ENCODE peak calls at places on chromosomes 11 and 22, in five cellular contexts. One of them, this sample, is unnamed. For H3K4me1, the result is how much of the 10 kb centered on the place peaks cover.

GRCh38 chr11:113850188-113850587 is 25.2 kb downstream of the USP28 start:
- DNase-seq in upper lobe of left lung: no peak
- DNase-seq in colonic mucosa: no peak
- DNase-seq in MM.1S: no peak
- DNase-seq in neural progenitor cell: no peak
- DNase-seq in this sample: no peak

GRCh38 chr11:117874253-117874909 is 2.1 kb downstream of the FXYD6 start:
- DNase-seq in upper lobe of left lung: no peak
- DNase-seq in colonic mucosa: no peak
- DNase-seq in MM.1S: no peak
- DNase-seq in neural progenitor cell: peak
- DNase-seq in this sample: no peak

GRCh38 chr22:19997561-19998231 is 18.9 kb downstream of the ARVCF start:
- DNase-seq in upper lobe of left lung: no peak
- DNase-seq in colonic mucosa: no peak
- DNase-seq in MM.1S: no peak
- DNase-seq in neural progenitor cell: no peak
- DNase-seq in this sample: no peak

GRCh38 chr22:17552737-17553136 is 10.6 kb upstream of the SLC25A18 start:
- DNase-seq in upper lobe of left lung: no peak
- DNase-seq in colonic mucosa: no peak
- DNase-seq in MM.1S: no peak
- DNase-seq in neural progenitor cell: no peak
- DNase-seq in this sample: no peak

GRCh38 chr11:13318498-13319295 is 41.1 kb downstream of the BMAL1 start:
- DNase-seq in upper lobe of left lung: no peak
- DNase-seq in colonic mucosa: no peak
- DNase-seq in MM.1S: peak
- DNase-seq in neural progenitor cell: no peak
- DNase-seq in this sample: no peak

GRCh38 chr11:95534809-95535208 is 254.8 kb downstream of the FAM76B start:
- DNase-seq in upper lobe of left lung: no peak
- DNase-seq in colonic mucosa: no peak
- DNase-seq in MM.1S: no peak
- DNase-seq in neural progenitor cell: no peak
- DNase-seq in this sample: no peak

GRCh38 chr22:28771195-28771791 is 1.2 kb upstream of the CCDC117 start:
- DNase-seq in upper lobe of left lung: no peak
- DNase-seq in colonic mucosa: no peak
- DNase-seq in MM.1S: no peak
- DNase-seq in neural progenitor cell: no peak
- DNase-seq in this sample: no peak

GRCh38 chr11:110125632-110126031 is 32.4 kb downstream of the ZC3H12C start:
- DNase-seq in upper lobe of left lung: no peak
- DNase-seq in colonic mucosa: no peak
- DNase-seq in MM.1S: peak
- DNase-seq in neural progenitor cell: no peak
- DNase-seq in this sample: no peak

GRCh38 chr22:46286941-46287872 is 9.5 kb upstream of the GTSE1 start:
- DNase-seq in upper lobe of left lung: no peak
- DNase-seq in colonic mucosa: no peak
- DNase-seq in MM.1S: no peak
- DNase-seq in neural progenitor cell: no peak
- DNase-seq in this sample: no peak

GRCh38 chr11:68480855-68481510 is 20.4 kb downstream of the PPP6R3 start:
- DNase-seq in upper lobe of left lung: no peak
- DNase-seq in colonic mucosa: no peak
- DNase-seq in MM.1S: no peak
- DNase-seq in neural progenitor cell: no peak
- DNase-seq in this sample: no peak

GRCh38 chr22:38792833-38793232 is 1.1 kb downstream of the DNAL4 start:
- DNase-seq in upper lobe of left lung: no peak
- DNase-seq in colonic mucosa: no peak
- DNase-seq in MM.1S: no peak
- DNase-seq in neural progenitor cell: no peak
- DNase-seq in this sample: no peak

GRCh38 chr22:47355776-47356432 is 593.5 kb downstream of the TBC1D22A start:
- DNase-seq in upper lobe of left lung: peak
- DNase-seq in colonic mucosa: no peak
- DNase-seq in MM.1S: no peak
- DNase-seq in neural progenitor cell: no peak
- DNase-seq in this sample: no peak

GRCh38 chr22:46373838-46374662 is 38.5 kb downstream of the TRMU start:
- DNase-seq in upper lobe of left lung: no peak
- DNase-seq in colonic mucosa: peak
- DNase-seq in MM.1S: no peak
- DNase-seq in neural progenitor cell: no peak
- DNase-seq in this sample: peak

GRCh38 chr11:128417607-128418324 is 169.6 kb downstream of the ETS1 start:
- DNase-seq in upper lobe of left lung: no peak
- DNase-seq in colonic mucosa: no peak
- DNase-seq in MM.1S: no peak
- DNase-seq in neural progenitor cell: no peak
- DNase-seq in this sample: no peak

DNA sequence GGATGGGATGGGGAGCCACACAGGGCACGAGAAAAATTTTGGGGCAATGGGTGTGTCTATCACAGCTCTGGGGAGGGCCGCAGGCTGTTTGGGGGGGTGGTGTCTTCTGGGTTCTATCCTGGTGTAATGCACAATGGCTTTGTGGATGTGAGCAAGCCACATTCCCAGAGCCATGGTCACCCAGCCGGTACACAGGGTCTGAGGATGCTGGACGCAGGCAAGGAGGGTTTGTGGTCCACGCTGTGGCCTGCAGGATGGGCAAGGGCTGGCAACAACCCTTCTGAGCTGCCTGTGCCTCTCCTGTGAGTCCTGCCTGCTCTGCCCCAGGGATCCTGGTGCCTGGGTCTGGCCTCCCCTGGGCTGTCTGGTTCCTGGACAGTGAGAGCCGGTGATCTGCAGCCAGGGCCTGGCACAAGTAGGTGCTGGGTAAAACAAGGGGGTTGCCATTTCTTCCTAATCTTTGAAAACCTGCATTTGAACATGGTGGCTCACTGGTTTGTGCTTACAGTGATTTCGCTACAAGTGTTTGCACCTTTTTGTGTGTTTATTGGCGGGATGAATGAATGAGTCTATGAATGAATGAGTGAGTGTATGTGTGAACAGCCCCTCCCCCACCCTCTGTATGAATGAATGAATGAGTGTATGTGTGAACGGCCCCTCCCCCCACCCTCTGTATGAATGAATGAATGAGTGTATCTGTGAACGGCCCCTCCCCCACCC is 4.4 kb upstream of the MRPL23 start:
- DNase-seq in upper lobe of left lung: no peak
- DNase-seq in colonic mucosa: no peak
- DNase-seq in MM.1S: no peak
- DNase-seq in neural progenitor cell: no peak
- DNase-seq in this sample: peak
- H3K4me3 ChIP-seq in upper lobe of left lung: no peak
- H3K4me3 ChIP-seq in colonic mucosa: no peak
- H3K4me3 ChIP-seq in MM.1S: no peak
- H3K4me3 ChIP-seq in neural progenitor cell: no peak
- H3K4me3 ChIP-seq in this sample: no peak

GRCh38 chr11:47691979-47692378 is 23.2 kb downstream of the AGBL2 start:
- DNase-seq in upper lobe of left lung: no peak
- DNase-seq in colonic mucosa: no peak
- DNase-seq in MM.1S: no peak
- DNase-seq in neural progenitor cell: no peak
- DNase-seq in this sample: no peak

GRCh38 chr11:47688986-47689385 is 26.2 kb downstream of the AGBL2 start:
- DNase-seq in upper lobe of left lung: no peak
- DNase-seq in colonic mucosa: no peak
- DNase-seq in MM.1S: no peak
- DNase-seq in neural progenitor cell: no peak
- DNase-seq in this sample: no peak

GRCh38 chr11:47688101-47688500 is 27.1 kb downstream of the AGBL2 start:
- DNase-seq in upper lobe of left lung: no peak
- DNase-seq in colonic mucosa: no peak
- DNase-seq in MM.1S: no peak
- DNase-seq in neural progenitor cell: no peak
- DNase-seq in this sample: no peak

GRCh38 chr11:47689480-47689879 is 25.7 kb downstream of the AGBL2 start:
- DNase-seq in upper lobe of left lung: no peak
- DNase-seq in colonic mucosa: no peak
- DNase-seq in MM.1S: no peak
- DNase-seq in neural progenitor cell: no peak
- DNase-seq in this sample: no peak
- H3K4me1 ChIP-seq in upper lobe of left lung: under half
- H3K4me1 ChIP-seq in colonic mucosa: under half
- H3K4me1 ChIP-seq in MM.1S: under half
- H3K4me1 ChIP-seq in neural progenitor cell: under half
- H3K4me1 ChIP-seq in this sample: under half

DNA sequence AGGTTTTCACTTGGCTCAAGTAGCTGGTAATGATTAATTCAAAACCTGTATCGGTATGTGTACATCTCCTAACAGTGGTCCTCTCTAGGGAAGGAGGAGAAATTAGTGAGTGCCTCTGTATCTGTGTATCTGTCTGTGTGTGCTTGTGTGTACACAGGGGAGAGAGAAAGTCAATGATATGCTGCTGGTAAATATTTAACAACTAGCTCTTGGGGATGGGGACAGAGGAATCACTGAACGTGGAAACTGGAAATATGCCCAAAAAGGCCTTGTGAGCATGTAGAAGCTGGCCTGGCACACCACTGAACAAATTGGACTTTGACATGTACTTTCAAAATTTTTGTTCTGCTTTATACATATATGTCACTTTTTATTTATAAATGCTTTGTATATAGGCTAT is 214.0 kb upstream of the SYN3 start:
- DNase-seq in upper lobe of left lung: no peak
- DNase-seq in colonic mucosa: peak
- DNase-seq in MM.1S: no peak
- DNase-seq in neural progenitor cell: no peak
- DNase-seq in this sample: no peak
- H3K27ac ChIP-seq in upper lobe of left lung: no peak
- H3K27ac ChIP-seq in colonic mucosa: no peak
- H3K27ac ChIP-seq in MM.1S: no peak
- H3K27ac ChIP-seq in neural progenitor cell: no peak
- H3K27ac ChIP-seq in this sample: no peak

DNA sequence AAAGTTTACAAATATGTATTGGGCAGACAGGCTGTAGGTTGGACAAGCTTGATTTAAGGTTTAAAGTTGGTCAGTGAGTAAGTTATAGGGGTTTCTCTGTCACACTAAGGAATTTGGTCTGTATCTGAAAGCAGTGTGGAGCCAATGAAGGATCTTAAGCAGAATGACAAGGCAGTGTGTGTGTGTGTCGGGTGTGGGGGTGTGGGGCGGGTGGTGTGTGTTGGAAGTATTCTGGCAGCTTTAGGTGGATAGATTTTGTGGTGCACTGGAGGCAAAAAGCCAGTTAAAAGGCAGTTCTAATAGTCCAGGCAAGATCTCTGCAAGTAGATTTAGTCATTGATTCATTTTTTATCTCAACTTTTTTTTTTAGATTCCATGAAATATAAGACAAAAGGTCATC is 1006.8 kb upstream of the CCDC90B start:
- DNase-seq in upper lobe of left lung: no peak
- DNase-seq in colonic mucosa: no peak
- DNase-seq in MM.1S: no peak
- DNase-seq in neural progenitor cell: no peak
- DNase-seq in this sample: no peak
- H3K4me3 ChIP-seq in upper lobe of left lung: no peak
- H3K4me3 ChIP-seq in colonic mucosa: no peak
- H3K4me3 ChIP-seq in MM.1S: no peak
- H3K4me3 ChIP-seq in neural progenitor cell: no peak
- H3K4me3 ChIP-seq in this sample: no peak

GRCh38 chr22:23233084-23233501 is 52.8 kb downstream of the BCR start:
- DNase-seq in upper lobe of left lung: no peak
- DNase-seq in colonic mucosa: no peak
- DNase-seq in MM.1S: no peak
- DNase-seq in neural progenitor cell: no peak
- DNase-seq in this sample: no peak
- H3K4me1 ChIP-seq in upper lobe of left lung: under half
- H3K4me1 ChIP-seq in colonic mucosa: under half
- H3K4me1 ChIP-seq in MM.1S: under half
- H3K4me1 ChIP-seq in neural progenitor cell: half or more
- H3K4me1 ChIP-seq in this sample: under half